ENCODE peak calls at places on chromosomes 5 and 9, in nine cellular contexts. U is activated T-cell treated with anti-CD3 and anti-CD28 coated beads, Interleukin-2, amount 50 U/mL, for 1 hour; R is WERI-Rb-1; O is HTR-8/SVneo; S is kidney epithelial cell; Z is frontal cortex; T is 8988T; J is AG08395; V is NCI-H226. A is an unnamed sample.

GRCh38 chr9:121286973-121287721 is 19.2 kb downstream of the GSN start:
- DNase-seq in R (peak), V (peak), T (peak), S (peak), Z (no peak), U (no peak), J (peak), O (peak), A (peak)

GRCh38 chr5:64754066-64754465 is 14.4 kb downstream of the SREK1IP1 start:
- DNase-seq in Z (no peak), J (no peak), S (no peak), U (no peak), R (no peak), T (no peak), O (no peak), V (no peak), A (no peak)

GRCh38 chr5:109689740-109690455 is at the start of gene MAN2A1:
- DNase-seq in R (peak), V (peak), Z (peak), T (peak), S (no peak), O (peak), U (peak), J (peak), A (peak)

GRCh38 chr5:33370135-33370472 is 70.7 kb upstream of the TARS1 start:
- DNase-seq in O (peak), S (peak), U (no peak), J (peak), T (no peak), Z (no peak), R (no peak), V (peak), A (no peak)

GRCh38 chr9:106771618-106772017 is 91.3 kb upstream of the ZNF462 start:
- DNase-seq in V (no peak), U (no peak), T (no peak), O (no peak), J (no peak), Z (no peak), S (no peak), R (no peak), A (no peak)

GRCh38 chr9:95762322-95762721 is 113.2 kb upstream of the ERCC6L2 start:
- DNase-seq in T (no peak), Z (no peak), J (no peak), O (no peak), R (no peak), V (no peak), U (no peak), S (no peak), A (no peak)

GRCh38 chr5:95114305-95114704 is 170.6 kb downstream of the MCTP1 start:
- DNase-seq in J (no peak), S (no peak), R (no peak), O (no peak), T (no peak), V (no peak), Z (no peak), U (no peak), A (no peak)

GRCh38 chr9:97993000-97993399 is 9.9 kb downstream of the ANP32B start:
- DNase-seq in V (no peak), U (no peak), R (no peak), T (no peak), O (no peak), Z (no peak), S (no peak), J (no peak), A (no peak)

GRCh38 chr5:28065664-28066063 is 1027.3 kb upstream of the CDH9 start:
- DNase-seq in Z (no peak), R (no peak), V (no peak), U (no peak), O (no peak), T (no peak), S (no peak), J (no peak), A (no peak)

GRCh38 chr5:135454946-135455345 is 2.8 kb upstream of the TIFAB start:
- DNase-seq in V (no peak), T (no peak), U (no peak), J (no peak), R (no peak), Z (no peak), S (no peak), O (no peak), A (no peak)

GRCh38 chr5:54644226-54644625 is 126.7 kb downstream of the SNX18 start:
- DNase-seq in R (no peak), U (no peak), J (peak), O (peak), S (peak), Z (no peak), V (peak), T (no peak), A (no peak)

GRCh38 chr5:147452137-147452838 is 57.6 kb downstream of the DPYSL3 start:
- DNase-seq in Z (peak), U (no peak), J (no peak), S (no peak), V (no peak), R (peak), O (no peak), T (no peak), A (no peak)

GRCh38 chr5:171450423-171451246 is 31.2 kb downstream of the FGF18 start:
- DNase-seq in R (no peak), Z (peak), J (peak), T (no peak), O (peak), V (peak), S (no peak), U (no peak), A (peak)

GRCh38 chr5:181152406-181152805 is 5.0 kb downstream of the OR2V2 start:
- DNase-seq in U (no peak), S (peak), O (peak), R (no peak), V (no peak), Z (no peak), T (no peak), J (no peak), A (no peak)

GRCh38 chr5:126104951-126105350 is 318.3 kb upstream of the GRAMD2B start:
- DNase-seq in R (no peak), O (peak), Z (no peak), V (no peak), U (no peak), J (no peak), S (no peak), T (no peak), A (no peak)

GRCh38 chr9:134723037-134723436 is 81.4 kb downstream of the COL5A1 start:
- DNase-seq in O (no peak), U (no peak), R (no peak), S (no peak), T (no peak), Z (no peak), V (no peak), J (no peak), A (no peak)

GRCh38 chr9:72396247-72397091 is 31.5 kb upstream of the ZFAND5 start:
- DNase-seq in O (peak), U (no peak), V (peak), J (peak), S (peak), R (no peak), T (no peak), Z (no peak), A (no peak)

GRCh38 chr5:23466401-23466886 is 41.0 kb upstream of the PRDM9 start:
- DNase-seq in T (no peak), J (no peak), S (peak), U (no peak), R (no peak), O (peak), Z (no peak), V (peak), A (no peak)

GRCh38 chr9:36949470-36949869 is 84.6 kb downstream of the PAX5 start:
- DNase-seq in R (peak), O (no peak), V (no peak), T (no peak), J (no peak), S (no peak), Z (no peak), U (no peak), A (no peak)

GRCh38 chr9:131758972-131759647 is 19.2 kb upstream of the RAPGEF1 start:
- DNase-seq in T (no peak), O (no peak), J (no peak), Z (no peak), U (no peak), S (no peak), R (peak), V (no peak), A (no peak)

GRCh38 chr9:97293827-97294226 is 13.6 kb upstream of the CCDC180 start:
- DNase-seq in O (no peak), Z (no peak), T (no peak), R (no peak), J (no peak), S (no peak), V (no peak), U (no peak), A (no peak)

GRCh38 chr5:24491482-24491881 is 153.3 kb downstream of the CDH10 start:
- DNase-seq in S (no peak), U (no peak), R (no peak), J (no peak), O (no peak), Z (no peak), T (no peak), V (no peak), A (no peak)

GRCh38 chr5:150553402-150553801 is 45.5 kb downstream of the NDST1 start:
- DNase-seq in S (no peak), J (no peak), T (no peak), Z (no peak), O (no peak), R (no peak), V (no peak), U (no peak), A (no peak)

GRCh38 chr5:74973694-74974093 is 78.7 kb downstream of the GCNT4 start:
- DNase-seq in Z (no peak), U (no peak), S (no peak), T (no peak), J (no peak), V (no peak), R (no peak), O (no peak), A (no peak)

GRCh38 chr5:72477644-72478043 is 29.6 kb downstream of the ZNF366 start:
- DNase-seq in U (no peak), J (no peak), V (no peak), O (no peak), T (no peak), Z (no peak), R (no peak), S (no peak), A (no peak)

GRCh38 chr5:134225780-134226440 is at the start of gene PPP2CA:
- DNase-seq in J (peak), S (peak), U (peak), T (peak), O (peak), R (peak), V (peak), Z (peak), A (peak)